ENCODE peak calls at places on chromosomes 13 and 19, in six cellular contexts. One of them, this sample, is unnamed.

GRCh38 chr19:19650331-19650730 is 6.9 kb upstream of the GMIP start:
- DNase-seq in breast epithelium: no peak
- DNase-seq in kidney epithelial cell: no peak
- DNase-seq in K562: no peak
- DNase-seq in nucleus accumbens: no peak
- DNase-seq in retina: no peak
- DNase-seq in this sample: no peak

GRCh38 chr19:38685666-38686529 is 38.4 kb downstream of the ACTN4 start:
- DNase-seq in breast epithelium: no peak
- DNase-seq in K562: no peak
- DNase-seq in kidney epithelial cell: no peak
- DNase-seq in retina: peak; percentile 42
- DNase-seq in nucleus accumbens: no peak
- DNase-seq in this sample: no peak

GRCh38 chr19:10552596-10553053 is 8.9 kb downstream of the ATG4D start:
- DNase-seq in kidney epithelial cell: no peak
- DNase-seq in retina: no peak
- DNase-seq in breast epithelium: no peak
- DNase-seq in K562: peak; percentile 71
- DNase-seq in nucleus accumbens: no peak
- DNase-seq in this sample: no peak

GRCh38 chr13:75617230-75617629 is 18.9 kb upstream of the LMO7 start:
- DNase-seq in K562: no peak
- DNase-seq in breast epithelium: no peak
- DNase-seq in kidney epithelial cell: no peak
- DNase-seq in retina: no peak
- DNase-seq in nucleus accumbens: no peak
- DNase-seq in this sample: no peak

GRCh38 chr19:28350037-28350436 is 862.9 kb downstream of the UQCRFS1 start:
- DNase-seq in breast epithelium: no peak
- DNase-seq in nucleus accumbens: no peak
- DNase-seq in kidney epithelial cell: no peak
- DNase-seq in K562: no peak
- DNase-seq in retina: no peak
- DNase-seq in this sample: no peak

GRCh38 chr19:52724701-52725514 is 9.9 kb downstream of the ZNF611 start:
- DNase-seq in K562: peak; percentile 64
- DNase-seq in nucleus accumbens: no peak
- DNase-seq in breast epithelium: no peak
- DNase-seq in retina: no peak
- DNase-seq in kidney epithelial cell: no peak
- DNase-seq in this sample: no peak

GRCh38 chr13:36549771-36550170 is 117.5 kb downstream of the CCNA1 start:
- DNase-seq in retina: peak; percentile 40
- DNase-seq in kidney epithelial cell: no peak
- DNase-seq in K562: no peak
- DNase-seq in breast epithelium: no peak
- DNase-seq in nucleus accumbens: no peak
- DNase-seq in this sample: no peak

GRCh38 chr13:98892821-98893220 is 85.0 kb downstream of the DOCK9 start:
- DNase-seq in breast epithelium: no peak
- DNase-seq in retina: no peak
- DNase-seq in K562: no peak
- DNase-seq in nucleus accumbens: no peak
- DNase-seq in kidney epithelial cell: no peak
- DNase-seq in this sample: no peak

GRCh38 chr19:57708641-57709354 is at the start of gene ZNF154:
- DNase-seq in breast epithelium: no peak
- DNase-seq in nucleus accumbens: peak; percentile 66
- DNase-seq in retina: peak; percentile 91
- DNase-seq in kidney epithelial cell: peak; percentile 31
- DNase-seq in K562: no peak
- DNase-seq in this sample: peak; percentile 44

GRCh38 chr13:44365008-44365407 is 8.6 kb upstream of the SERP2 start:
- DNase-seq in retina: no peak
- DNase-seq in K562: no peak
- DNase-seq in nucleus accumbens: no peak
- DNase-seq in kidney epithelial cell: peak; percentile 50
- DNase-seq in breast epithelium: no peak
- DNase-seq in this sample: no peak

GRCh38 chr13:53023246-53023645 is 5.4 kb upstream of the OLFM4 start:
- DNase-seq in breast epithelium: no peak
- DNase-seq in retina: no peak
- DNase-seq in nucleus accumbens: no peak
- DNase-seq in kidney epithelial cell: no peak
- DNase-seq in K562: no peak
- DNase-seq in this sample: no peak

GRCh38 chr19:51020988-51021651 is 1.6 kb upstream of the KLK10 start:
- DNase-seq in kidney epithelial cell: no peak
- DNase-seq in retina: peak; percentile 65
- DNase-seq in nucleus accumbens: no peak
- DNase-seq in breast epithelium: no peak
- DNase-seq in K562: peak; percentile 49
- DNase-seq in this sample: no peak

GRCh38 chr19:13872695-13873389 is 4.1 kb upstream of the NANOS3 start:
- DNase-seq in kidney epithelial cell: no peak
- DNase-seq in breast epithelium: no peak
- DNase-seq in nucleus accumbens: no peak
- DNase-seq in K562: peak; percentile 92
- DNase-seq in retina: no peak
- DNase-seq in this sample: peak; percentile 76

GRCh38 chr13:97600438-97601080 is 166.6 kb downstream of the RAP2A start:
- DNase-seq in K562: no peak
- DNase-seq in kidney epithelial cell: no peak
- DNase-seq in breast epithelium: no peak
- DNase-seq in retina: no peak
- DNase-seq in nucleus accumbens: no peak
- DNase-seq in this sample: no peak

GRCh38 chr19:52992109-52993004 is 21.4 kb upstream of the ERVV-1 start:
- DNase-seq in kidney epithelial cell: no peak
- DNase-seq in breast epithelium: no peak
- DNase-seq in retina: peak; percentile 48
- DNase-seq in K562: peak; percentile 46
- DNase-seq in nucleus accumbens: no peak
- DNase-seq in this sample: peak; percentile 54

GRCh38 chr19:17281391-17282304 is at the start of gene ANKLE1:
- DNase-seq in nucleus accumbens: no peak
- DNase-seq in kidney epithelial cell: no peak
- DNase-seq in retina: peak; percentile 58
- DNase-seq in K562: peak; percentile 64
- DNase-seq in breast epithelium: no peak
- DNase-seq in this sample: peak; percentile 69

GRCh38 chr19:7676376-7676775 is 514 bp upstream of the MCEMP1 start:
- DNase-seq in kidney epithelial cell: no peak
- DNase-seq in nucleus accumbens: no peak
- DNase-seq in retina: no peak
- DNase-seq in breast epithelium: no peak
- DNase-seq in K562: no peak
- DNase-seq in this sample: no peak

GRCh38 chr19:13396256-13397080 is 109.8 kb downstream of the CACNA1A start:
- DNase-seq in breast epithelium: no peak
- DNase-seq in nucleus accumbens: peak; percentile 7
- DNase-seq in K562: peak; percentile 73
- DNase-seq in kidney epithelial cell: peak; percentile 23
- DNase-seq in retina: peak; percentile 75
- DNase-seq in this sample: peak; percentile 9

GRCh38 chr19:55165952-55166529 is 372 bp downstream of the DNAAF3 start:
- DNase-seq in kidney epithelial cell: no peak
- DNase-seq in retina: peak; percentile 92
- DNase-seq in nucleus accumbens: peak; percentile 30
- DNase-seq in K562: peak; percentile 47
- DNase-seq in breast epithelium: no peak
- DNase-seq in this sample: peak; percentile 67

GRCh38 chr13:97359181-97360057 is 74.5 kb upstream of the RAP2A start:
- DNase-seq in retina: peak; percentile 82
- DNase-seq in breast epithelium: no peak
- DNase-seq in nucleus accumbens: no peak
- DNase-seq in K562: peak; percentile 33
- DNase-seq in kidney epithelial cell: peak; percentile 12
- DNase-seq in this sample: no peak

GRCh38 chr19:8445488-8446001 is 770 bp downstream of the HNRNPM start:
- DNase-seq in retina: no peak
- DNase-seq in kidney epithelial cell: no peak
- DNase-seq in breast epithelium: peak; percentile 79
- DNase-seq in nucleus accumbens: peak; percentile 29
- DNase-seq in K562: peak; percentile 74
- DNase-seq in this sample: peak; percentile 75

GRCh38 chr19:925912-926594 is at the start of gene ARID3A:
- DNase-seq in breast epithelium: peak; percentile 56
- DNase-seq in retina: peak; percentile 63
- DNase-seq in nucleus accumbens: peak; percentile 75
- DNase-seq in kidney epithelial cell: no peak
- DNase-seq in K562: no peak
- DNase-seq in this sample: no peak

GRCh38 chr13:94063096-94063495 is 416.4 kb downstream of the DCT start:
- DNase-seq in retina: no peak
- DNase-seq in kidney epithelial cell: no peak
- DNase-seq in K562: no peak
- DNase-seq in nucleus accumbens: no peak
- DNase-seq in breast epithelium: no peak
- DNase-seq in this sample: no peak

GRCh38 chr19:53824134-53824611 is at the start of gene NLRP12:
- DNase-seq in K562: no peak
- DNase-seq in nucleus accumbens: no peak
- DNase-seq in breast epithelium: no peak
- DNase-seq in kidney epithelial cell: no peak
- DNase-seq in retina: no peak
- DNase-seq in this sample: no peak

GRCh38 chr13:49561064-49561410 is 24.3 kb downstream of the RCBTB1 start:
- DNase-seq in K562: no peak
- DNase-seq in breast epithelium: no peak
- DNase-seq in kidney epithelial cell: no peak
- DNase-seq in retina: no peak
- DNase-seq in nucleus accumbens: no peak
- DNase-seq in this sample: no peak

GRCh38 chr13:20192470-20193141 is at the start of gene GJB2:
- DNase-seq in retina: no peak
- DNase-seq in K562: no peak
- DNase-seq in nucleus accumbens: no peak
- DNase-seq in breast epithelium: no peak
- DNase-seq in kidney epithelial cell: no peak
- DNase-seq in this sample: peak; percentile 73

GRCh38 chr19:56350416-56351045 is 35.9 kb upstream of the ZSCAN5A start:
- DNase-seq in nucleus accumbens: no peak
- DNase-seq in kidney epithelial cell: no peak
- DNase-seq in retina: peak; percentile 12
- DNase-seq in K562: peak; percentile 52
- DNase-seq in breast epithelium: no peak
- DNase-seq in this sample: peak; percentile 68

GRCh38 chr13:113664751-113665581 is 2.1 kb upstream of the GRK1 start:
- DNase-seq in nucleus accumbens: no peak
- DNase-seq in K562: no peak
- DNase-seq in breast epithelium: peak; percentile 46
- DNase-seq in kidney epithelial cell: no peak
- DNase-seq in retina: no peak
- DNase-seq in this sample: peak; percentile 27

GRCh38 chr19:3660493-3661219 is 34.1 kb upstream of the CACTIN start:
- DNase-seq in K562: no peak
- DNase-seq in nucleus accumbens: no peak
- DNase-seq in kidney epithelial cell: no peak
- DNase-seq in breast epithelium: no peak
- DNase-seq in retina: no peak
- DNase-seq in this sample: no peak

GRCh38 chr19:1469936-1470863 is 8.8 kb downstream of the C19orf25 start:
- DNase-seq in kidney epithelial cell: no peak
- DNase-seq in breast epithelium: no peak
- DNase-seq in nucleus accumbens: peak; percentile 18
- DNase-seq in retina: peak; percentile 85
- DNase-seq in K562: peak; percentile 78
- DNase-seq in this sample: peak; percentile 76

GRCh38 chr19:19817357-19817756 is 4.2 kb downstream of the ZNF506 start:
- DNase-seq in kidney epithelial cell: no peak
- DNase-seq in retina: no peak
- DNase-seq in K562: no peak
- DNase-seq in breast epithelium: no peak
- DNase-seq in nucleus accumbens: no peak
- DNase-seq in this sample: no peak

GRCh38 chr13:71864094-71864980 is 2.7 kb downstream of the DACH1 start:
- DNase-seq in K562: no peak
- DNase-seq in nucleus accumbens: peak; percentile 18
- DNase-seq in breast epithelium: peak; percentile 67
- DNase-seq in kidney epithelial cell: no peak
- DNase-seq in retina: peak; percentile 90
- DNase-seq in this sample: peak; percentile 85

GRCh38 chr19:43362179-43362578 is 8.7 kb downstream of the CD177 start:
- DNase-seq in K562: no peak
- DNase-seq in nucleus accumbens: no peak
- DNase-seq in kidney epithelial cell: no peak
- DNase-seq in retina: no peak
- DNase-seq in breast epithelium: no peak
- DNase-seq in this sample: no peak

GRCh38 chr13:102117175-102117830 is 284.5 kb downstream of the FGF14 start:
- DNase-seq in K562: no peak
- DNase-seq in retina: no peak
- DNase-seq in kidney epithelial cell: no peak
- DNase-seq in nucleus accumbens: no peak
- DNase-seq in breast epithelium: no peak
- DNase-seq in this sample: no peak

GRCh38 chr13:98313938-98314292 is 136.8 kb upstream of the RNF113B start:
- DNase-seq in nucleus accumbens: no peak
- DNase-seq in K562: no peak
- DNase-seq in breast epithelium: no peak
- DNase-seq in kidney epithelial cell: no peak
- DNase-seq in retina: no peak
- DNase-seq in this sample: no peak

This sample was measured in mucosa of descending colon.